ENCODE peak calls at places on chromosomes 11 and 22, in six cellular contexts. G is lower lobe of right lung, A is cardiac fibroblast, B is pancreas, T is GM12878, P is fibroblast of lung. M is an unnamed sample.

GRCh38 chr11:1773711-1774550 is 10.2 kb upstream of the CTSD start:
- DNase-seq in T (no peak), B (no peak), G (no peak), A (no peak), P (no peak), M (no peak)

GRCh38 chr11:64088159-64089026 is 52.7 kb downstream of the FLRT1 start:
- DNase-seq in B (no peak), T (no peak), G (no peak), A (no peak), P (no peak), M (no peak)

GRCh38 chr11:75919525-75919924 is 104.5 kb downstream of the UVRAG start:
- DNase-seq in T (no peak), G (no peak), B (no peak), P (no peak), A (peak; percentile 46), M (peak; percentile 38)

GRCh38 chr22:23242473-23243001 is 62.2 kb downstream of the BCR start:
- DNase-seq in G (no peak), B (no peak), P (peak; percentile 58), T (no peak), A (no peak), M (no peak)

GRCh38 chr11:62088331-62088933 is 35.4 kb upstream of the INCENP start:
- DNase-seq in T (no peak), B (no peak), G (no peak), P (no peak), A (peak; percentile 23), M (no peak)

GRCh38 chr22:27213766-27214581 is 556.6 kb downstream of the MIAT start:
- DNase-seq in A (peak; percentile 53), P (peak; percentile 68), G (no peak), T (no peak), B (no peak), M (peak; percentile 52)

GRCh38 chr11:970319-970871 is 44.7 kb downstream of the AP2A2 start:
- DNase-seq in G (no peak), A (no peak), P (no peak), B (no peak), T (no peak), M (no peak)

GRCh38 chr11:37504066-37504611 is 906.1 kb upstream of the RAG2 start:
- DNase-seq in A (peak; percentile 87), G (no peak), B (no peak), T (peak; percentile 78), P (peak; percentile 98), M (peak; percentile 88)

GRCh38 chr11:44334356-44335004 is 24.5 kb upstream of the ALX4 start:
- DNase-seq in A (no peak), B (no peak), P (no peak), T (no peak), G (no peak), M (no peak)

GRCh38 chr22:41966607-41967240 is 2.5 kb upstream of the SEPTIN3 start:
- DNase-seq in B (no peak), T (peak; percentile 54), A (peak; percentile 95), P (peak; percentile 84), G (no peak), M (peak; percentile 92)

GRCh38 chr11:101456812-101457211 is 127.0 kb downstream of the TRPC6 start:
- DNase-seq in B (no peak), P (peak; percentile 12), G (no peak), T (no peak), A (peak; percentile 56), M (peak; percentile 42)

GRCh38 chr22:37690407-37690806 is 4.3 kb downstream of the NOL12 start:
- DNase-seq in G (no peak), B (no peak), A (no peak), P (no peak), T (no peak), M (no peak)

GRCh38 chr22:47130883-47131610 is 368.6 kb downstream of the TBC1D22A start:
- DNase-seq in G (peak; percentile 14), P (no peak), B (peak; percentile 27), T (no peak), A (no peak), M (no peak)

GRCh38 chr22:47883757-47884156 is 1121.3 kb downstream of the TBC1D22A start:
- DNase-seq in G (no peak), T (no peak), P (no peak), B (no peak), A (no peak), M (no peak)

GRCh38 chr22:46057206-46057605 is 80.2 kb upstream of the WNT7B start:
- DNase-seq in A (peak; percentile 63), G (peak; percentile 39), T (no peak), B (peak; percentile 29), P (peak; percentile 57), M (peak; percentile 57)

GRCh38 chr11:45288395-45288794 is 2.3 kb upstream of the SYT13 start:
- DNase-seq in A (no peak), B (no peak), P (no peak), T (no peak), G (no peak), M (no peak)

GRCh38 chr11:110587972-110588371 is 124.3 kb downstream of the ARHGAP20 start:
- DNase-seq in P (no peak), A (peak; percentile 45), B (no peak), T (no peak), G (no peak), M (peak; percentile 49)

GRCh38 chr11:10934293-10934850 is 76.5 kb upstream of the ZBED5 start:
- DNase-seq in B (no peak), T (no peak), G (no peak), A (no peak), P (no peak), M (no peak)
- H3K4me3 ChIP-seq in B (no peak overlapping the region), T (no peak overlapping the region), G (peak overlapping the region; percentile 54), A (peak overlapping the region; percentile 52), P (peak overlapping the region; percentile 81), M (peak overlapping the region; percentile 66)

DNA sequence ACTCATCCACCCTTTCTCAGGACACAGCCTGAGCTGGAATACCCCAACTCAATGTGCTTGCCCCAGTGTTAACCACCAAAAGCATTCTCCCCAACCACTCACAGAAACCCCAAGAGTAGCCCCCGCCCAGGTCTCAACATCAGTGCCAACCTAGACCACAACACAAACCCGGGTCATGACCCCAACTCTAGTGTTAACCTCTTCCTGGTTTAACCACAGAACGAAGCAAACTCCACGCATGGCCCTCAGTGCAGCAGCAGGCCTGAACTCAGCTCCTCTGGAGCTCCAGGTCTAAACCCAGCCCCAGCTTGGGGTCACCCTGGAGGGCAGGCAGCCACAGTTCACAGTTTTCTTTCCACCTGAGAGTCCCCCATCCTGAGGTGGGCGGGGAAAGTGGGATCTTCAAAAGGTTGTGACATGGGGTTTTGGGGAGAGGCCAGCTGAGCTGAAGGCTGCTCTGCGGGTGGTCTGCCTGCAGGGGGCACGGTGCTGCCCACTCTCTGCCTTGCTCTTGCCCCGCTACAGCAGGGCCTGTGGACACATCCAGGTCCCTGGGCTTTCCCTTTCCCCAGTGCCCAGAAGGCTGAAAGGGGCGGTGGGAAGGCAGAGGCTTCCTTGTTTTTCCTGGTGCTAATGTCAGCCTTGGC is 37.9 kb downstream of the NECTIN1 start:
- DNase-seq in G (no peak), T (no peak), A (no peak), B (no peak), P (no peak), M (no peak)
- TF ChIP-seq CTCF in G (no peak), T (no peak), A (no peak), B (no peak), P (no peak), M (no peak)

GRCh38 chr22:43128928-43129424 is 14.2 kb downstream of the MCAT start:
- DNase-seq in P (no peak), G (no peak), B (peak; percentile 80), T (no peak), A (no peak), M (no peak)

GRCh38 chr22:43127166-43127908 is 15.9 kb downstream of the MCAT start:
- DNase-seq in G (no peak), T (no peak), B (no peak), A (no peak), P (no peak), M (no peak)

GRCh38 chr22:43131773-43132501 is 11.3 kb downstream of the MCAT start:
- DNase-seq in A (no peak), G (no peak), T (no peak), B (no peak), P (no peak), M (no peak)

GRCh38 chr22:43128116-43128515 is 15.1 kb downstream of the MCAT start:
- DNase-seq in A (no peak), G (no peak), B (no peak), P (no peak), T (no peak), M (no peak)

DNA sequence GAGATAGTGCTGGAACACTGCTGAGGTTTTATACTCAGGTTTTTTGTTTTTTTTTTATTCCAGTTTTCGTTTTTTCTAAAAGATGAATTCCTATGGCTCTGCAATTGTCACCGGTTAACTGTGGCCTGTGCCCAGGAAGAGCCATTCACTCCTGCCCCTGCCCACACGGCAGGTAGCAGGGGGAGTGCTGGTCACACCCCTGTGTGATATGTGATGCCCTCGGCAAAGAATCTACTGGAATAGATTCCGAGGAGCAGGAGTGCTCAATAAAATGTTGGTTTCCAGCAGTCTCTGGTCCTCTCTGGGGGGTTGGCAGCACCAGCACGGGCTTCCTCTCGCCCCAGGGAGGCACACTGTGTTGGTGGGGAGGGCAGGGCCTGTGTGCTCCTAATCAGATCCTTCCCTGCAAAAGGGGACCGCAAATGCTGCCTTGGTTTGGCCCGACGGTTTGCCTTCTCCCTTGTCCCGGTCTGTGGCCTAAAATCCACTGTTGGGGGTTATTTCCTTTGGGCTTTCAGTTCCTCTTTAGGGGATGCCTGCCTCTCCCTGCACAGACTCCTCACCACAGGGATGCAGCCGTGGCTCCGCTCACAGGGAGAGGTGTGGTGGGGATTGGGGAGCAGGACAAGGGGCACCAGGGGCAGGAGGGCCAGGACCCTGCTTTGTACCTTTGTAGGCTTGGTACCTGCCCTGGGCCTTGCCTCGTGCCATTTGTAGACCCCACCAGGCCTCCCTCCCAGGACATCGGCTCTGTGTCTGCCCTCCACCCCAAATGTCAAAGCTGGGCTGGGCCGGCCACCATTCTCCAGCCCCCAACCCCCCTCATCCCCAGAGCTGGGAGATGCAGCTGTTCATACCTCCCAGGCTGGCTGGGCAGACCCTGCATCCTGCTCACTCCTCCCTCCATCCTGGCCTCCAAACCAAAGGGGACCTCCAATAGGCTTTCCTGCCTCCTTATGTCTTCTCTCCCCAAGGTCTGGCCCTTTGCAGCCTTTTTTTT is 13.5 kb downstream of the MCAT start:
- DNase-seq in A (no peak), T (no peak), P (no peak), G (no peak), B (no peak), M (no peak)
- H3K4me3 ChIP-seq in A (no peak overlapping the region), T (no peak overlapping the region), P (no peak overlapping the region), G (no peak overlapping the region), B (no peak overlapping the region), M (no peak overlapping the region)

GRCh38 chr11:123560001-123560400 is 94.4 kb downstream of the SCN3B start:
- DNase-seq in T (no peak), B (peak; percentile 77), P (peak; percentile 83), G (no peak), A (peak; percentile 75), M (peak; percentile 21)

GRCh38 chr11:123562166-123562565 is 92.3 kb downstream of the SCN3B start:
- DNase-seq in P (no peak), A (no peak), B (no peak), T (no peak), G (no peak), M (no peak)

GRCh38 chr11:123558536-123559315 is 95.7 kb downstream of the SCN3B start:
- DNase-seq in P (peak; percentile 30), A (no peak), T (no peak), G (no peak), B (no peak), M (no peak)

GRCh38 chr11:123561046-123561781 is 93.2 kb downstream of the SCN3B start:
- DNase-seq in G (no peak), A (peak; percentile 51), B (no peak), P (peak; percentile 54), T (no peak), M (peak; percentile 7)

GRCh38 chr11:123559418-123559817 is 95.0 kb downstream of the SCN3B start:
- DNase-seq in P (peak; percentile 20), G (no peak), B (no peak), T (no peak), A (peak; percentile 31), M (no peak)
- TF ChIP-seq CTCF in P (peak; percentile 39), G (no peak), B (no peak), T (no peak), A (peak; percentile 35), M (no peak)

M was measured in fibroblast of mammary gland.